ENCODE peak calls at places on chromosomes 2 and 18, in seven cellular contexts. R, Q, K, V, P, U and G are unnamed samples.

GRCh38 chr2:111239107-111239506 is 118.4 kb downstream of the BCL2L11 start:
- DNase-seq in V (no peak), K (no peak), U (no peak), P (no peak), Q (no peak), R (no peak), G (no peak)

GRCh38 chr18:55100817-55101457 is 141.7 kb upstream of the CCDC68 start:
- DNase-seq in U (peak), Q (no peak), K (no peak), P (peak), R (no peak), V (peak), G (peak)

GRCh38 chr2:1493361-1494126 is 80.3 kb downstream of the TPO start:
- DNase-seq in R (no peak), P (no peak), V (no peak), K (no peak), U (no peak), Q (no peak), G (no peak)

GRCh38 chr2:223169830-223170605 is 118.0 kb downstream of the KCNE4 start:
- DNase-seq in K (no peak), V (no peak), P (no peak), U (no peak), Q (no peak), R (no peak), G (no peak)

GRCh38 chr18:80105369-80106167 is 3.5 kb upstream of the ADNP2 start:
- DNase-seq in Q (no peak), U (no peak), K (no peak), R (no peak), V (peak), P (no peak), G (no peak)

GRCh38 chr18:70205421-70206397 is at the start of gene RTTN:
- DNase-seq in Q (peak), R (peak), V (peak), K (peak), P (peak), U (peak), G (peak)

GRCh38 chr2:236065756-236066155 is 102.4 kb downstream of the GBX2 start:
- DNase-seq in K (no peak), Q (no peak), U (no peak), P (no peak), R (no peak), V (no peak), G (no peak)

GRCh38 chr2:85253890-85254289 is 73.9 kb downstream of the TGOLN2 start:
- DNase-seq in Q (no peak), K (no peak), P (no peak), U (no peak), R (no peak), V (no peak), G (no peak)

GRCh38 chr2:25313711-25314513 is 27.8 kb downstream of the DNMT3A start:
- DNase-seq in P (no peak), K (no peak), R (no peak), Q (no peak), V (no peak), U (no peak), G (no peak)

GRCh38 chr2:239441261-239441701 is 40.5 kb upstream of the HDAC4 start:
- DNase-seq in P (no peak), Q (peak), R (peak), V (no peak), K (no peak), U (no peak), G (peak)

GRCh38 chr2:38722271-38723115 is 28.7 kb downstream of the SRSF7 start:
- DNase-seq in P (no peak), V (no peak), K (no peak), R (no peak), U (no peak), Q (no peak), G (no peak)

GRCh38 chr2:176814740-176815367 is 397.7 kb upstream of the HNRNPA3 start:
- DNase-seq in K (peak), V (peak), Q (no peak), R (no peak), P (peak), U (peak), G (peak)

GRCh38 chr18:48674198-48674721 is 135.4 kb downstream of the CTIF start:
- DNase-seq in K (peak), U (peak), P (no peak), Q (no peak), R (no peak), V (no peak), G (no peak)

GRCh38 chr2:216918088-216918680 is 58.3 kb upstream of the TNP1 start:
- DNase-seq in U (peak), K (peak), V (peak), P (peak), R (no peak), Q (no peak), G (peak)

GRCh38 chr2:55213822-55214221 is 18.3 kb downstream of the CLHC1 start:
- DNase-seq in Q (no peak), R (no peak), V (no peak), P (no peak), U (no peak), K (no peak), G (no peak)

GRCh38 chr18:13446581-13447470 is 228.3 kb downstream of the LDLRAD4 start:
- DNase-seq in V (peak), Q (no peak), U (no peak), R (no peak), K (no peak), P (no peak), G (no peak)

GRCh38 chr2:173989160-173989885 is 24.1 kb upstream of the SP3 start:
- DNase-seq in K (no peak), V (no peak), Q (no peak), R (no peak), P (no peak), U (no peak), G (no peak)

GRCh38 chr2:144438722-144439508 is 81.0 kb downstream of the ZEB2 start:
- DNase-seq in R (no peak), Q (no peak), P (no peak), V (no peak), K (no peak), U (no peak), G (no peak)

GRCh38 chr2:168416555-168416954 is 39.5 kb upstream of the CERS6 start:
- DNase-seq in V (no peak), R (no peak), P (no peak), U (no peak), K (no peak), Q (no peak), G (no peak)

GRCh38 chr2:20049631-20050030 is 1.8 kb downstream of the LAPTM4A start:
- DNase-seq in K (no peak), Q (no peak), R (no peak), U (peak), V (peak), P (peak), G (peak)

GRCh38 chr2:200851398-200852248 is 12.8 kb downstream of the CLK1 start:
- DNase-seq in K (no peak), R (no peak), Q (no peak), P (no peak), V (no peak), U (no peak), G (no peak)

GRCh38 chr2:105571445-105571987 is 172.7 kb upstream of the FHL2 start:
- DNase-seq in V (no peak), R (no peak), Q (peak), U (no peak), P (no peak), K (no peak), G (no peak)

GRCh38 chr2:218781691-218782528 is at the start of gene CYP27A1:
- DNase-seq in K (peak), P (no peak), R (peak), Q (peak), V (peak), U (no peak), G (peak)

GRCh38 chr2:109494351-109494750 is 119.4 kb downstream of the SEPTIN10 start:
- DNase-seq in V (no peak), Q (no peak), R (no peak), P (no peak), K (no peak), U (no peak), G (no peak)

GRCh38 chr2:196967775-196968174 is 41.3 kb upstream of the PGAP1 start:
- DNase-seq in R (no peak), V (no peak), Q (no peak), P (no peak), K (no peak), U (no peak), G (no peak)

GRCh38 chr2:24394998-24395397 is 34.7 kb upstream of the ITSN2 start:
- DNase-seq in V (no peak), P (no peak), K (no peak), R (no peak), U (no peak), Q (no peak), G (no peak)

GRCh38 chr18:13455960-13456471 is 237.5 kb downstream of the LDLRAD4 start:
- DNase-seq in P (no peak), U (no peak), V (peak), K (no peak), R (no peak), Q (no peak), G (no peak)

GRCh38 chr2:61645911-61646310 is 107.8 kb upstream of the XPO1 start:
- DNase-seq in P (peak), Q (no peak), V (peak), U (peak), K (peak), R (no peak), G (peak)